ENCODE peak calls at places on chromosomes 6 and 20, in seven cellular contexts. One of them, this sample, is unnamed.
A peak's percentile ranks its signal among the peaks of the same experiment; 100 is the strongest.

GRCh38 chr6:3782876-3783832 is 31.6 kb upstream of the PXDC1 start:
- DNase-seq in upper lobe of right lung: no peak
- DNase-seq in HCT116: no peak
- DNase-seq in Caco-2: no peak
- DNase-seq in GM10248: no peak
- DNase-seq in WTC11: no peak
- DNase-seq in progenitor cell of endocrine pancreas: no peak
- DNase-seq in this sample: no peak

GRCh38 chr6:130293800-130294199 is 71.0 kb upstream of the SAMD3 start:
- DNase-seq in upper lobe of right lung: no peak
- DNase-seq in HCT116: peak; percentile 45
- DNase-seq in Caco-2: peak; percentile 73
- DNase-seq in GM10248: peak; percentile 53
- DNase-seq in WTC11: peak; percentile 49
- DNase-seq in progenitor cell of endocrine pancreas: no peak
- DNase-seq in this sample: peak; percentile 66

GRCh38 chr20:44642203-44643153 is 9.0 kb downstream of the ADA start:
- DNase-seq in upper lobe of right lung: peak; percentile 72
- DNase-seq in HCT116: no peak
- DNase-seq in Caco-2: peak; percentile 53
- DNase-seq in GM10248: peak; percentile 72
- DNase-seq in WTC11: peak; percentile 45
- DNase-seq in progenitor cell of endocrine pancreas: no peak
- DNase-seq in this sample: peak; percentile 89

GRCh38 chr20:32368930-32369329 is 10.8 kb downstream of the ASXL1 start:
- DNase-seq in upper lobe of right lung: no peak
- DNase-seq in HCT116: no peak
- DNase-seq in Caco-2: no peak
- DNase-seq in GM10248: no peak
- DNase-seq in WTC11: no peak
- DNase-seq in progenitor cell of endocrine pancreas: no peak
- DNase-seq in this sample: no peak

GRCh38 chr6:96211341-96211740 is 195.6 kb downstream of the FUT9 start:
- DNase-seq in upper lobe of right lung: no peak
- DNase-seq in HCT116: no peak
- DNase-seq in Caco-2: no peak
- DNase-seq in GM10248: no peak
- DNase-seq in WTC11: no peak
- DNase-seq in progenitor cell of endocrine pancreas: no peak
- DNase-seq in this sample: no peak

GRCh38 chr6:159691133-159691962 is 1.7 kb downstream of the SOD2 start:
- DNase-seq in upper lobe of right lung: no peak
- DNase-seq in HCT116: peak; percentile 55
- DNase-seq in Caco-2: peak; percentile 64
- DNase-seq in GM10248: peak; percentile 59
- DNase-seq in WTC11: no peak
- DNase-seq in progenitor cell of endocrine pancreas: no peak
- DNase-seq in this sample: peak; percentile 89

GRCh38 chr20:3237011-3237957 is 1.7 kb downstream of the SLC4A11 start:
- DNase-seq in upper lobe of right lung: no peak
- DNase-seq in HCT116: no peak
- DNase-seq in Caco-2: no peak
- DNase-seq in GM10248: no peak
- DNase-seq in WTC11: no peak
- DNase-seq in progenitor cell of endocrine pancreas: no peak
- DNase-seq in this sample: no peak

GRCh38 chr6:157337766-157338165 is 14.4 kb upstream of the TMEM242 start:
- DNase-seq in upper lobe of right lung: no peak
- DNase-seq in HCT116: no peak
- DNase-seq in Caco-2: no peak
- DNase-seq in GM10248: no peak
- DNase-seq in WTC11: no peak
- DNase-seq in progenitor cell of endocrine pancreas: no peak
- DNase-seq in this sample: no peak

GRCh38 chr20:23446505-23446904 is 6.2 kb downstream of the CST11 start:
- DNase-seq in upper lobe of right lung: no peak
- DNase-seq in HCT116: peak; percentile 35
- DNase-seq in Caco-2: peak; percentile 49
- DNase-seq in GM10248: peak; percentile 62
- DNase-seq in WTC11: peak; percentile 85
- DNase-seq in progenitor cell of endocrine pancreas: peak; percentile 26
- DNase-seq in this sample: peak; percentile 78

GRCh38 chr20:54133434-54134427 is 40.1 kb downstream of the CYP24A1 start:
- DNase-seq in upper lobe of right lung: no peak
- DNase-seq in HCT116: peak; percentile 63
- DNase-seq in Caco-2: peak; percentile 61
- DNase-seq in GM10248: no peak
- DNase-seq in WTC11: no peak
- DNase-seq in progenitor cell of endocrine pancreas: no peak
- DNase-seq in this sample: peak; percentile 54

GRCh38 chr20:58973179-58973578 is 7.9 kb upstream of the NELFCD start:
- DNase-seq in upper lobe of right lung: no peak
- DNase-seq in HCT116: no peak
- DNase-seq in Caco-2: no peak
- DNase-seq in GM10248: no peak
- DNase-seq in WTC11: no peak
- DNase-seq in progenitor cell of endocrine pancreas: no peak
- DNase-seq in this sample: no peak

GRCh38 chr6:142373268-142374089 is 71.7 kb downstream of the ADGRG6 start:
- DNase-seq in upper lobe of right lung: no peak
- DNase-seq in HCT116: no peak
- DNase-seq in Caco-2: no peak
- DNase-seq in GM10248: no peak
- DNase-seq in WTC11: no peak
- DNase-seq in progenitor cell of endocrine pancreas: no peak
- DNase-seq in this sample: no peak

GRCh38 chr6:21348462-21349195 is 244.9 kb upstream of the SOX4 start:
- DNase-seq in upper lobe of right lung: peak; percentile 70
- DNase-seq in HCT116: no peak
- DNase-seq in Caco-2: no peak
- DNase-seq in GM10248: no peak
- DNase-seq in WTC11: peak; percentile 29
- DNase-seq in progenitor cell of endocrine pancreas: no peak
- DNase-seq in this sample: no peak

GRCh38 chr6:90701146-90701781 is 114.4 kb upstream of the MAP3K7 start:
- DNase-seq in upper lobe of right lung: no peak
- DNase-seq in HCT116: no peak
- DNase-seq in Caco-2: peak; percentile 23
- DNase-seq in GM10248: peak; percentile 13
- DNase-seq in WTC11: peak; percentile 74
- DNase-seq in progenitor cell of endocrine pancreas: no peak
- DNase-seq in this sample: peak; percentile 33

GRCh38 chr6:106883808-106884262 is 90.7 kb downstream of the CD24 start:
- DNase-seq in upper lobe of right lung: no peak
- DNase-seq in HCT116: no peak
- DNase-seq in Caco-2: no peak
- DNase-seq in GM10248: no peak
- DNase-seq in WTC11: no peak
- DNase-seq in progenitor cell of endocrine pancreas: no peak
- DNase-seq in this sample: peak; percentile 17

GRCh38 chr6:166494757-166495486 is 91.6 kb downstream of the RAMACL start:
- DNase-seq in upper lobe of right lung: no peak
- DNase-seq in HCT116: no peak
- DNase-seq in Caco-2: no peak
- DNase-seq in GM10248: no peak
- DNase-seq in WTC11: no peak
- DNase-seq in progenitor cell of endocrine pancreas: no peak
- DNase-seq in this sample: no peak

GRCh38 chr20:10761232-10761631 is 87.4 kb upstream of the JAG1 start:
- DNase-seq in upper lobe of right lung: no peak
- DNase-seq in HCT116: no peak
- DNase-seq in Caco-2: no peak
- DNase-seq in GM10248: no peak
- DNase-seq in WTC11: no peak
- DNase-seq in progenitor cell of endocrine pancreas: no peak
- DNase-seq in this sample: peak; percentile 97

GRCh38 chr6:145148392-145149175 is 586.7 kb downstream of the EPM2A start:
- DNase-seq in upper lobe of right lung: peak; percentile 66
- DNase-seq in HCT116: peak; percentile 82
- DNase-seq in Caco-2: peak; percentile 56
- DNase-seq in GM10248: no peak
- DNase-seq in WTC11: no peak
- DNase-seq in progenitor cell of endocrine pancreas: no peak
- DNase-seq in this sample: peak; percentile 94

GRCh38 chr6:105539879-105540278 is 137.0 kb upstream of the PREP start:
- DNase-seq in upper lobe of right lung: no peak
- DNase-seq in HCT116: no peak
- DNase-seq in Caco-2: no peak
- DNase-seq in GM10248: no peak
- DNase-seq in WTC11: no peak
- DNase-seq in progenitor cell of endocrine pancreas: no peak
- DNase-seq in this sample: no peak

GRCh38 chr6:121305957-121306607 is 28.2 kb downstream of the TBC1D32 start:
- DNase-seq in upper lobe of right lung: no peak
- DNase-seq in HCT116: peak; percentile 35
- DNase-seq in Caco-2: peak; percentile 31
- DNase-seq in GM10248: peak; percentile 28
- DNase-seq in WTC11: no peak
- DNase-seq in progenitor cell of endocrine pancreas: no peak
- DNase-seq in this sample: peak; percentile 64
- TF ChIP-seq CTCF in upper lobe of right lung: peak; percentile 58
- TF ChIP-seq CTCF in HCT116: peak; percentile 72
- TF ChIP-seq CTCF in Caco-2: peak; percentile 57
- TF ChIP-seq CTCF in GM10248: peak; percentile 69
- TF ChIP-seq CTCF in WTC11: peak; percentile 47
- TF ChIP-seq CTCF in progenitor cell of endocrine pancreas: peak; percentile 85
- TF ChIP-seq CTCF in this sample: peak; percentile 50

GRCh38 chr6:109186012-109186411 is 90.7 kb downstream of the CEP57L1 start:
- DNase-seq in upper lobe of right lung: no peak
- DNase-seq in HCT116: no peak
- DNase-seq in Caco-2: no peak
- DNase-seq in GM10248: no peak
- DNase-seq in WTC11: no peak
- DNase-seq in progenitor cell of endocrine pancreas: no peak
- DNase-seq in this sample: no peak

GRCh38 chr6:109184638-109185037 is 89.3 kb downstream of the CEP57L1 start:
- DNase-seq in upper lobe of right lung: no peak
- DNase-seq in HCT116: no peak
- DNase-seq in Caco-2: no peak
- DNase-seq in GM10248: no peak
- DNase-seq in WTC11: no peak
- DNase-seq in progenitor cell of endocrine pancreas: no peak
- DNase-seq in this sample: no peak

GRCh38 chr6:109192865-109193264 is 97.6 kb downstream of the CEP57L1 start:
- DNase-seq in upper lobe of right lung: no peak
- DNase-seq in HCT116: no peak
- DNase-seq in Caco-2: no peak
- DNase-seq in GM10248: no peak
- DNase-seq in WTC11: no peak
- DNase-seq in progenitor cell of endocrine pancreas: no peak
- DNase-seq in this sample: no peak

GRCh38 chr6:109187399-109188114 is 92.2 kb downstream of the CEP57L1 start:
- DNase-seq in upper lobe of right lung: no peak
- DNase-seq in HCT116: peak; percentile 56
- DNase-seq in Caco-2: peak; percentile 63
- DNase-seq in GM10248: peak; percentile 43
- DNase-seq in WTC11: peak; percentile 70
- DNase-seq in progenitor cell of endocrine pancreas: peak; percentile 42
- DNase-seq in this sample: peak; percentile 68

GRCh38 chr6:109188115-109188411 is 92.8 kb downstream of the CEP57L1 start:
- DNase-seq in upper lobe of right lung: no peak
- DNase-seq in HCT116: no peak
- DNase-seq in Caco-2: no peak
- DNase-seq in GM10248: no peak
- DNase-seq in WTC11: no peak
- DNase-seq in progenitor cell of endocrine pancreas: no peak
- DNase-seq in this sample: no peak
- TF ChIP-seq CTCF in upper lobe of right lung: peak; percentile 3
- TF ChIP-seq CTCF in HCT116: no peak
- TF ChIP-seq CTCF in Caco-2: no peak
- TF ChIP-seq CTCF in GM10248: no peak
- TF ChIP-seq CTCF in WTC11: no peak
- TF ChIP-seq CTCF in progenitor cell of endocrine pancreas: no peak
- TF ChIP-seq CTCF in this sample: no peak

DNA sequence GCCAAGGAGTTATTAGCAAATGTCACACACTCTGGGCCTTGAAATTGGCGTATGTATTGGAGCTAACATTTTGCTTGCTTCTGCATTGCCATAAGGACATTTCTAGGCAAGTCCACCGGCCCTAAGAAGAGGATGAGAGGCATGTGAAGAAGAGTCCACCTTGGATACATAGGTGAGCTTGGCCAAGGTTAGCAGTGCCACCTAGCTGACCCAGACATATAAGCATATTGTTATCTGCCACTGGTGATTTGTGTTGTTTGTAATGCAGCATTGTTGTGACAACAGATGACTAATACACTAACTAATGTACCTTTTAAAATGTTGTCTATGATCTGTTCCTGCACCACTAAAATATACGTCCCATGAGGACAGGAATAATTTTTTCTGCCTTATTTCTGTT is 24.8 kb upstream of the HLA-DQA2 start:
- DNase-seq in upper lobe of right lung: no peak
- DNase-seq in HCT116: no peak
- DNase-seq in Caco-2: no peak
- DNase-seq in GM10248: no peak
- DNase-seq in WTC11: no peak
- DNase-seq in progenitor cell of endocrine pancreas: no peak
- DNase-seq in this sample: no peak
- TF ChIP-seq CTCF in upper lobe of right lung: no peak
- TF ChIP-seq CTCF in HCT116: peak; percentile 40
- TF ChIP-seq CTCF in Caco-2: no peak
- TF ChIP-seq CTCF in GM10248: no peak
- TF ChIP-seq CTCF in WTC11: no peak
- TF ChIP-seq CTCF in progenitor cell of endocrine pancreas: no peak
- TF ChIP-seq CTCF in this sample: no peak

GRCh38 chr20:46680684-46681031 is 8.6 kb downstream of the TP53RK start:
- DNase-seq in upper lobe of right lung: no peak
- DNase-seq in HCT116: no peak
- DNase-seq in Caco-2: no peak
- DNase-seq in GM10248: no peak
- DNase-seq in WTC11: no peak
- DNase-seq in progenitor cell of endocrine pancreas: no peak
- DNase-seq in this sample: no peak

GRCh38 chr20:46677608-46678007 is 11.6 kb downstream of the TP53RK start:
- DNase-seq in upper lobe of right lung: no peak
- DNase-seq in HCT116: no peak
- DNase-seq in Caco-2: no peak
- DNase-seq in GM10248: no peak
- DNase-seq in WTC11: no peak
- DNase-seq in progenitor cell of endocrine pancreas: no peak
- DNase-seq in this sample: no peak

GRCh38 chr20:46681032-46681854 is 8.0 kb downstream of the TP53RK start:
- DNase-seq in upper lobe of right lung: no peak
- DNase-seq in HCT116: no peak
- DNase-seq in Caco-2: peak; percentile 88
- DNase-seq in GM10248: peak; percentile 68
- DNase-seq in WTC11: peak; percentile 81
- DNase-seq in progenitor cell of endocrine pancreas: peak; percentile 49
- DNase-seq in this sample: peak; percentile 70

GRCh38 chr20:46682063-46682821 is 7.0 kb downstream of the TP53RK start:
- DNase-seq in upper lobe of right lung: no peak
- DNase-seq in HCT116: no peak
- DNase-seq in Caco-2: no peak
- DNase-seq in GM10248: no peak
- DNase-seq in WTC11: no peak
- DNase-seq in progenitor cell of endocrine pancreas: no peak
- DNase-seq in this sample: no peak

DNA sequence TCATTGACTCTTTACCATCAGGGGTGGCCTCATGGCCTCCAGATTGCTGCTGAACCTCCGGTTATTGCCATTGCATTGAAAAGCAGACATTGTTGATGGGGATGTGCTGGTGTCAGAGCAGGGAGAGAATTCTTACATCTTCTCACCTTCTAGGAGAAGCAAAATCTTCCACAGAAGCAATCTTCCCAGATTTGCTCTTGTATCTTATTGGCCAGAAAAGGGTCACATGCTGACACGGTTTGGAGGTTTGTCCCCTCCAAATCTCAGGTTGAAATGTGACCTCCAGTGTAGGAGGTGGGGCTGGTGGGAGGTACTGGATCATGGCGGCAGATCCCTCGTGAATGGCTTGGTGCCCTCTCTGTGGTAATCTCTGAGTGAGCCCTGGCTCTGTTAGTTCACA is 10.7 kb downstream of the TP53RK start:
- DNase-seq in upper lobe of right lung: no peak
- DNase-seq in HCT116: no peak
- DNase-seq in Caco-2: no peak
- DNase-seq in GM10248: no peak
- DNase-seq in WTC11: no peak
- DNase-seq in progenitor cell of endocrine pancreas: no peak
- DNase-seq in this sample: no peak
- TF ChIP-seq CTCF in upper lobe of right lung: no peak
- TF ChIP-seq CTCF in HCT116: no peak
- TF ChIP-seq CTCF in Caco-2: no peak
- TF ChIP-seq CTCF in GM10248: no peak
- TF ChIP-seq CTCF in WTC11: no peak
- TF ChIP-seq CTCF in progenitor cell of endocrine pancreas: no peak
- TF ChIP-seq CTCF in this sample: no peak

This sample was measured in MCF 10A.